ENCODE peak calls at places on chromosomes 1 and 21, in ten cellular contexts. R, N, T, L, X, Y, W, M, V and H are unnamed samples.

GRCh38 chr1:96482615-96483014 is 239.0 kb upstream of the PTBP2 start:
- DNase-seq in L (no peak), V (no peak), T (no peak), W (no peak), N (no peak), X (no peak), M (no peak), Y (no peak), R (no peak), H (no peak)

GRCh38 chr1:108817016-108817415 is 39.9 kb downstream of the AKNAD1 start:
- DNase-seq in N (no peak), V (peak), M (peak), X (no peak), W (no peak), Y (no peak), R (peak), L (no peak), T (peak), H (no peak)

GRCh38 chr21:20721151-20721550 is 277.1 kb upstream of the NCAM2 start:
- DNase-seq in M (peak), N (no peak), T (no peak), L (no peak), R (no peak), V (no peak), X (no peak), Y (no peak), W (no peak), H (no peak)

GRCh38 chr1:173753830-173754229 is 39.0 kb downstream of the KLHL20 start:
- DNase-seq in W (no peak), L (no peak), Y (no peak), R (no peak), V (no peak), N (no peak), X (no peak), T (no peak), M (no peak), H (no peak)

GRCh38 chr1:11501491-11501897 is 22.5 kb downstream of the DISP3 start:
- DNase-seq in V (peak), M (no peak), T (no peak), Y (peak), X (no peak), R (no peak), L (no peak), W (no peak), N (no peak), H (peak)

GRCh38 chr21:40587786-40588353 is 259.1 kb downstream of the DSCAM start:
- DNase-seq in W (no peak), R (no peak), L (no peak), X (no peak), Y (no peak), T (no peak), M (no peak), V (no peak), N (no peak), H (no peak)

GRCh38 chr1:184820218-184820720 is 65.6 kb upstream of the EDEM3 start:
- DNase-seq in W (no peak), T (no peak), M (no peak), L (no peak), V (no peak), X (no peak), Y (no peak), N (no peak), R (no peak), H (no peak)

GRCh38 chr1:169529068-169529642 is 43.4 kb upstream of the SLC19A2 start:
- DNase-seq in W (no peak), X (no peak), V (no peak), Y (no peak), L (no peak), R (no peak), N (no peak), T (peak), M (no peak), H (no peak)

GRCh38 chr1:117820694-117821381 is 108.6 kb downstream of the GDAP2 start:
- DNase-seq in V (no peak), X (no peak), M (no peak), T (no peak), Y (no peak), L (no peak), N (no peak), W (no peak), R (no peak), H (no peak)